ENCODE peak calls at places on chromosomes 7 and 10, in four cellular contexts. G, A, B and C are unnamed samples.

GRCh38 chr7:143003393-143004051 is 23.4 kb downstream of the OR9A2 start:
- DNase-seq in G (no peak), A (peak; percentile 26), B (peak; percentile 15), C (peak; percentile 8)

GRCh38 chr7:113796557-113796956 is 122.3 kb downstream of the PPP1R3A start:
- DNase-seq in G (no peak), A (no peak), B (no peak), C (peak; percentile 91)

GRCh38 chr10:61487506-61487905 is 34.3 kb upstream of the TMEM26 start:
- DNase-seq in G (no peak), A (no peak), B (no peak), C (peak; percentile 57)

GRCh38 chr7:66666313-66666952 is 37.8 kb downstream of the KCTD7 start:
- DNase-seq in G (no peak), A (no peak), B (no peak), C (no peak)

GRCh38 chr7:97118306-97118917 is 914 bp downstream of the SDHAF3 start:
- DNase-seq in G (no peak), A (no peak), B (no peak), C (no peak)

GRCh38 chr7:128322040-128322643 is 21.6 kb downstream of the RBM28 start:
- DNase-seq in G (no peak), A (peak; percentile 23), B (peak; percentile 18), C (peak; percentile 28)

GRCh38 chr7:140229591-140230516 is 53.1 kb upstream of the KDM7A start:
- DNase-seq in G (peak; percentile 67), A (peak; percentile 76), B (no peak), C (no peak)

GRCh38 chr7:108408294-108409004 is 47.8 kb downstream of the NRCAM start:
- DNase-seq in G (no peak), A (no peak), B (no peak), C (no peak)

GRCh38 chr10:89563861-89564478 is 28.6 kb upstream of the SLC16A12 start:
- DNase-seq in G (no peak), A (no peak), B (peak; percentile 26), C (peak; percentile 18)

GRCh38 chr10:126844406-126844805 is 60.8 kb upstream of the DOCK1 start:
- DNase-seq in G (no peak), A (no peak), B (peak; percentile 21), C (peak; percentile 14)

GRCh38 chr7:158814637-158815036 is 14.7 kb downstream of the ESYT2 start:
- DNase-seq in G (no peak), A (peak; percentile 23), B (no peak), C (no peak)

GRCh38 chr7:47510192-47510591 is 71.7 kb downstream of the TNS3 start:
- DNase-seq in G (no peak), A (no peak), B (no peak), C (no peak)

GRCh38 chr10:1369197-1369596 is 313.0 kb downstream of the WDR37 start:
- DNase-seq in G (no peak), A (no peak), B (no peak), C (no peak)

GRCh38 chr7:25351761-25352160 is 123.5 kb upstream of the NPVF start:
- DNase-seq in G (no peak), A (no peak), B (no peak), C (no peak)

GRCh38 chr7:101363734-101364374 is 1.2 kb downstream of the COL26A1 start:
- DNase-seq in G (peak; percentile 52), A (peak; percentile 35), B (peak; percentile 62), C (peak; percentile 20)

GRCh38 chr10:119030421-119031250 is 1.1 kb downstream of the NANOS1 start:
- DNase-seq in G (peak; percentile 33), A (no peak), B (peak; percentile 46), C (peak; percentile 42)

GRCh38 chr10:86599729-86600128 is 54.6 kb upstream of the OPN4 start:
- DNase-seq in G (no peak), A (no peak), B (peak; percentile 27), C (no peak)